ENCODE peak calls at places on chromosomes 12 and 14, in seven cellular contexts. G is kidney tubule cell; Y is DMS 273 treated with DMSO at 0.1 percent for 48 hours; U is uterus; I is activated naive CD8-positive, alpha-beta T cell treated with anti-CD3 and anti-CD28 coated beads, Interleukin-2, amount 50 U/mL, for 24 hours; Q is NCI-H82; K is activated CD4-positive, alpha-beta T cell treated with anti-CD3 and anti-CD28 coated beads, Interleukin-2, amount 50 U/mL, for 1 hour. J is an unnamed sample.

GRCh38 chr14:74302634-74303569 is at the start of gene ABCD4:
- DNase-seq in U (peak; percentile 95), Y (peak; percentile 94), K (peak; percentile 78), I (peak; percentile 94), G (peak; percentile 94), Q (peak; percentile 95), J (peak; percentile 50)

GRCh38 chr12:127245437-127245836 is 1021.5 kb upstream of the TMEM132C start:
- DNase-seq in Q (no peak), Y (no peak), G (peak; percentile 89), K (no peak), I (no peak), U (no peak), J (no peak)

GRCh38 chr12:131205534-131205933 is 251.8 kb downstream of the ADGRD1 start:
- DNase-seq in G (no peak), Y (no peak), U (no peak), Q (no peak), K (no peak), I (no peak), J (no peak)

GRCh38 chr14:64725360-64725815 is 21.2 kb downstream of the PLEKHG3 start:
- DNase-seq in K (no peak), G (no peak), Q (peak; percentile 92), U (no peak), Y (no peak), I (no peak), J (no peak)

GRCh38 chr14:55688566-55688965 is 108.6 kb downstream of the KTN1 start:
- DNase-seq in G (no peak), K (no peak), U (no peak), Q (peak; percentile 17), Y (no peak), I (no peak), J (no peak)

GRCh38 chr12:26031814-26032213 is 73.3 kb downstream of the RASSF8 start:
- DNase-seq in U (no peak), Q (no peak), K (no peak), Y (no peak), I (no peak), G (no peak), J (no peak)

GRCh38 chr12:67698711-67699603 is 50.4 kb downstream of the DYRK2 start:
- DNase-seq in Q (no peak), I (peak; percentile 40), K (peak; percentile 29), U (no peak), Y (no peak), G (no peak), J (peak; percentile 46)

GRCh38 chr14:102319351-102320032 is at the start of gene ZNF839:
- DNase-seq in Y (peak; percentile 61), U (peak; percentile 92), I (peak; percentile 98), Q (peak; percentile 90), K (peak; percentile 94), G (peak; percentile 92), J (peak; percentile 92)

J was measured in stimulated activated naive CD4-positive, alpha-beta T cell.